ENCODE peak calls at places on chromosome 18, in eight cellular contexts. M, R, K, U, I, H, S and O are unnamed samples.

GRCh38 chr18:21747764-21748693 is 7.4 kb downstream of the MIB1 start:
- DNase-seq in H (no peak), M (no peak), R (no peak), S (no peak), I (no peak), K (no peak), U (no peak), O (no peak)

GRCh38 chr18:24736686-24737085 is 276.2 kb downstream of the HRH4 start:
- DNase-seq in S (no peak), M (no peak), K (no peak), H (no peak), I (no peak), U (no peak), R (no peak), O (no peak)

GRCh38 chr18:34522627-34523026 is 187.5 kb upstream of the DTNA start:
- DNase-seq in M (no peak), H (no peak), U (no peak), K (no peak), I (no peak), R (no peak), S (no peak), O (no peak)

GRCh38 chr18:55579471-55579870 is 8.5 kb downstream of the TCF4 start:
- DNase-seq in I (no peak), U (no peak), K (no peak), R (no peak), S (no peak), H (no peak), M (no peak), O (no peak)

GRCh38 chr18:63160172-63160995 is 159.2 kb downstream of the BCL2 start:
- DNase-seq in S (no peak), K (no peak), R (no peak), I (no peak), M (no peak), U (no peak), H (no peak), O (no peak)

GRCh38 chr18:22789600-22789999 is 143.5 kb upstream of the RBBP8 start:
- DNase-seq in K (no peak), M (no peak), I (no peak), H (no peak), S (no peak), R (no peak), U (no peak), O (no peak)

GRCh38 chr18:22734812-22735627 is 198.1 kb upstream of the RBBP8 start:
- DNase-seq in H (no peak), I (no peak), U (no peak), M (no peak), K (peak), S (no peak), R (no peak), O (no peak)

GRCh38 chr18:51235011-51235789 is 37.7 kb upstream of the MEX3C start:
- DNase-seq in K (no peak), S (no peak), U (no peak), I (no peak), M (no peak), R (no peak), H (no peak), O (no peak)

GRCh38 chr18:14971461-14972185 is 223.7 kb downstream of the ANKRD30B start:
- DNase-seq in R (no peak), U (no peak), M (no peak), K (peak), S (no peak), H (no peak), I (no peak), O (no peak)

GRCh38 chr18:59454909-59455727 is 96.1 kb upstream of the LMAN1 start:
- DNase-seq in M (no peak), K (no peak), H (no peak), I (no peak), U (no peak), S (no peak), R (no peak), O (no peak)

GRCh38 chr18:62420513-62421209 is 95.6 kb downstream of the TNFRSF11A start:
- DNase-seq in K (no peak), S (no peak), R (peak), H (no peak), M (no peak), U (no peak), I (no peak), O (no peak)

GRCh38 chr18:33720133-33720532 is 142.1 kb downstream of the ASXL3 start:
- DNase-seq in R (no peak), H (no peak), M (no peak), S (no peak), K (no peak), I (no peak), U (no peak), O (no peak)

GRCh38 chr18:10526211-10526949 is 553 bp downstream of the NAPG start:
- DNase-seq in I (no peak), R (no peak), U (peak), K (no peak), M (peak), S (peak), H (peak), O (peak)

GRCh38 chr18:53254265-53254664 is 914.3 kb downstream of the DCC start:
- DNase-seq in U (no peak), S (no peak), R (no peak), K (no peak), H (no peak), I (no peak), M (no peak), O (no peak)

GRCh38 chr18:14933049-14933851 is 185.3 kb downstream of the ANKRD30B start:
- DNase-seq in I (no peak), M (no peak), H (no peak), K (no peak), U (no peak), S (no peak), R (no peak), O (no peak)

GRCh38 chr18:54069729-54070128 is 154.7 kb downstream of the MBD2 start:
- DNase-seq in U (no peak), S (no peak), M (no peak), I (no peak), H (no peak), R (no peak), K (no peak), O (no peak)

GRCh38 chr18:27114842-27115241 is 70.3 kb downstream of the CHST9 start:
- DNase-seq in R (no peak), M (no peak), I (no peak), U (no peak), S (no peak), K (no peak), H (no peak), O (no peak)

DNA sequence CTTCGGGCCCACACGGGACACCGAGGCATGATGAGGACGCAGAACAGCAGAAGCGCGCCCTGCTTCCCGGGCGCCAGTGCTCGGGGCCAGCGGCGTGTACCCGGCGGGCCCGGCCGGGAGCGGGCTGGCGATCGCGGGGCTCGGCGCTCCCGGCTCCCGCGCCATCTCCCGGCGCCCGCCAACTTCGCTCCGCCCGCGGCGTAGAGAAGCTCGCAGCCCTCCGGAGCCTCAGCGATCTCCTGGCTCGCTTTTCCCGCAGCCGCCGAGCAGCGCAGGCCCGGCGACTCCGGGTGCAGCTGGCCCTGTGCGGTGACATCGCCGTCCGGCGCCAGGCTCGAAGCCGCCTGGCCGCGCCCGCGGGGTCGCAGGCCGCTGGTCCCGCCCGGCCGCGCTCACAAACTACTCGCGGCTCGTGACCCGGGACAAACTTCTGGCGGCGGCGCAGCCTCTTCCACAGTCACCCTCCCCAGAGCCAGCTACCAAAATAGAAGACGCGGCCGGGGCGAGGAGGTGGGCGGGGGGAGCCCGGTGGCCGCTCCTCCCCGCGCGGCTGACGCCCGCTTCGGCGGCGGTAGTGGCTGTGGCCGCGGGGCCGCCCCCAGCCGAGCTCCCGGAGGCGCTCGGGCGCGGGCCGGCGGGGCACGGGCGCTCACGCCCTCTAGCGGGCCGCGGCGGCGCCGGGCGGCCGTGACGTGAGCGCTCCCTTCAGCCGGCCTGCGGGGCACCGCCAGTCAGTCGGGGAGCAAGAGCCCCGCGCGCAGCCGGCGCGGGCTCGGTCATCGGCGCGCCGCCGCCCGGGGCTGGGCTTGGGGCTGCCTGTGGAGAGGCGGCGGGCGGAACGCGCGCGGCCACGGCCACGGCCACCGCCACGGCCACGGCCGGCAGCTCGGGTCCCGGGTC is at the start of gene PTPRM:
- DNase-seq in H (peak), I (no peak), S (peak), M (peak), K (peak), U (peak), R (peak), O (peak)
- TF ChIP-seq CTCF in H (peak), I (peak), S (peak), M (no peak), K (peak), U (peak), R (peak), O (no peak)

DNA sequence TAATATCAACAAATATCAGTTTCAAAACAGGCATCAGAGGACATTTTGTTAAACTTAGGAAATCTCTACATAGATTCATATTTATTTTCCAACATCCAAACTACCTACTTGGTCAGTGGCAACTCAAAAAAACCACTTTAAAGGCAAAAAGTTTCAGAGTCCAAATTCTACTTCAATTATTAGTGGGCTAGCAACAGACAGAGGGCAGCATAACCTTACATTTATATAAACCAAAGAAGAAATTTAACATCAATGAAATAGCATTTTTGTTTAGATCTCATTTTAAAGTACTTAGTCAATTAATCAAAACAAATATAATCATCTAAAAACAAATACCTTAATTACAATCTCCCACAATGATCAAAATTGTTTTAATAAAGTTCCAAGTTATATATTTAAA is 33.3 kb downstream of the RTTN start:
- DNase-seq in U (no peak), S (no peak), K (no peak), R (no peak), H (no peak), I (no peak), M (no peak), O (no peak)
- TF ChIP-seq CTCF in U (no peak), S (no peak), K (peak), R (no peak), H (peak), I (peak), M (peak), O (no peak)

GRCh38 chr18:9055185-9055584 is 47.3 kb upstream of the NDUFV2 start:
- DNase-seq in H (no peak), M (no peak), I (peak), K (peak), S (no peak), R (no peak), U (no peak), O (no peak)
- TF ChIP-seq CTCF in H (no peak), M (peak), I (peak), K (peak), S (no peak), R (peak), U (no peak), O (no peak)

GRCh38 chr18:58148954-58149471 is 105.0 kb downstream of the NEDD4L start:
- DNase-seq in H (no peak), I (peak), K (no peak), U (no peak), S (no peak), R (no peak), M (no peak), O (no peak)
- TF ChIP-seq CTCF in H (no peak), I (no peak), K (no peak), U (no peak), S (no peak), R (no peak), M (no peak), O (no peak)

GRCh38 chr18:12857215-12857924 is 26.7 kb downstream of the PTPN2 start:
- DNase-seq in K (no peak), I (no peak), H (no peak), S (no peak), R (no peak), M (no peak), U (no peak), O (no peak)
- TF ChIP-seq CTCF in K (no peak), I (no peak), H (no peak), S (no peak), R (no peak), M (no peak), U (no peak), O (no peak)

DNA sequence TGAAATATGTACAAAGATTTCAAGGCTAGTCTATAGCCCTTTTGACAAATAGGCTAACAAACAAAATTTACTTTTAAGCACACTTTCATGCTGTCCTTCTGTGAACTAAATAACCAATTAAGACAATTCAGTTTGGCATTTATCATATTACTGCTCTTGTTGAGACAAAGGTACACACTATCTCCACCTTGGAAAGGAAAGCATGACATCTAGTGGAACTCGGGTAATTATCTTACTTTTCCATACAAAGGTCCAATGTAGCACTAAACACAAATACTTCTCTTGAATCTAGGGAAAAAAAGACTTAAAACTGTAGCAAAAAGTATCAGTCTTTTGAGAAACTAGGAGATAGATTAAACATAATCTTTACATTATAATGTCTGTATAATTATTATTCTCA is 125.0 kb upstream of the CD226 start:
- DNase-seq in I (peak), K (peak), H (no peak), R (no peak), S (no peak), U (no peak), M (no peak), O (no peak)
- TF ChIP-seq CTCF in I (peak), K (peak), H (no peak), R (no peak), S (no peak), U (no peak), M (peak), O (no peak)

GRCh38 chr18:48951448-48952286 is 902 bp upstream of the SMAD7 start:
- DNase-seq in R (peak), H (peak), K (peak), M (peak), I (peak), S (peak), U (peak), O (peak)
- TF ChIP-seq CTCF in R (peak), H (peak), K (no peak), M (peak), I (peak), S (no peak), U (no peak), O (peak)